ENCODE peak calls at places on chromosome 14, in nine cellular contexts. F is NCI-H1436; A is COR-L47; B is activated T-cell treated with anti-CD3 and anti-CD28 coated beads, Interleukin-2, amount 50 U/mL, for 24 hours; G is GM12892; X is Calu3; I is naive B cell; M is B cell; D is A549. S is an unnamed sample.

GRCh38 chr14:92880851-92881250 is 42.1 kb upstream of the CHGA start:
- DNase-seq in F (peak; percentile 89), A (peak; percentile 72), B (no peak), G (no peak), X (peak; percentile 64), I (no peak), M (no peak), D (peak; percentile 52), S (peak; percentile 18)

GRCh38 chr14:56294125-56294524 is 175.9 kb downstream of the PELI2 start:
- DNase-seq in F (no peak), A (no peak), B (no peak), G (no peak), X (no peak), I (no peak), M (no peak), D (no peak), S (no peak)

GRCh38 chr14:100320157-100320856 is 2.8 kb upstream of the SLC25A47 start:
- DNase-seq in F (no peak), A (no peak), B (no peak), G (no peak), X (no peak), I (no peak), M (no peak), D (no peak), S (no peak)

GRCh38 chr14:74619672-74620131 is 7.7 kb upstream of the LTBP2 start:
- DNase-seq in F (no peak), A (no peak), B (no peak), G (no peak), X (peak; percentile 68), I (no peak), M (no peak), D (peak; percentile 51), S (peak; percentile 94)

GRCh38 chr14:90883782-90884181 is 67.6 kb upstream of the TTC7B start:
- DNase-seq in F (no peak), A (no peak), B (no peak), G (no peak), X (no peak), I (no peak), M (no peak), D (no peak), S (no peak)

GRCh38 chr14:76965232-76965631 is 63.3 kb downstream of the IRF2BPL start:
- DNase-seq in F (no peak), A (no peak), B (no peak), G (no peak), X (no peak), I (no peak), M (no peak), D (no peak), S (no peak)

GRCh38 chr14:102019141-102019540 is 54.8 kb downstream of the DYNC1H1 start:
- DNase-seq in F (no peak), A (no peak), B (no peak), G (no peak), X (no peak), I (no peak), M (no peak), D (no peak), S (no peak)

GRCh38 chr14:30355431-30355913 is 203.5 kb upstream of the G2E3 start:
- DNase-seq in F (peak; percentile 3), A (no peak), B (no peak), G (no peak), X (no peak), I (no peak), M (no peak), D (no peak), S (peak; percentile 18)

GRCh38 chr14:83940253-83940652 is 1589.7 kb upstream of the FLRT2 start:
- DNase-seq in F (no peak), A (peak; percentile 10), B (no peak), G (no peak), X (no peak), I (no peak), M (no peak), D (no peak), S (no peak)

GRCh38 chr14:36346052-36346451 is 25.6 kb upstream of the MBIP start:
- DNase-seq in F (peak; percentile 79), A (peak; percentile 55), B (no peak), G (no peak), X (no peak), I (no peak), M (no peak), D (no peak), S (no peak)

GRCh38 chr14:61454545-61454944 is 133.2 kb downstream of the PRKCH start:
- DNase-seq in F (no peak), A (peak; percentile 18), B (no peak), G (no peak), X (no peak), I (no peak), M (no peak), D (no peak), S (no peak)

GRCh38 chr14:55077155-55077554 is 25.7 kb downstream of the MAPK1IP1L start:
- DNase-seq in F (no peak), A (no peak), B (no peak), G (no peak), X (peak; percentile 73), I (no peak), M (no peak), D (no peak), S (peak; percentile 85)

GRCh38 chr14:72802588-72802946 is 91.3 kb downstream of the DPF3 start:
- DNase-seq in F (no peak), A (no peak), B (no peak), G (no peak), X (no peak), I (no peak), M (no peak), D (no peak), S (no peak)

GRCh38 chr14:23364604-23365352 is at the start of gene EFS:
- DNase-seq in F (no peak), A (no peak), B (no peak), G (no peak), X (no peak), I (no peak), M (no peak), D (no peak), S (no peak)

S was measured in renal cortical epithelial cell.